ENCODE peak calls at places on chromosomes 12 and 14, in eight cellular contexts. F, Z, L, B, O, C, V and T are unnamed samples. For H3K9me3, the result is how much of the 10 kb centered on the place peaks cover.

GRCh38 chr12:97567619-97568110 is 105.1 kb downstream of the RMST start:
- DNase-seq in B (no peak), L (no peak), F (no peak), V (no peak), C (no peak), Z (no peak), O (no peak), T (no peak)

GRCh38 chr12:41013921-41014642 is 174.0 kb upstream of the PDZRN4 start:
- DNase-seq in Z (no peak), C (no peak), B (no peak), O (no peak), V (no peak), L (no peak), F (no peak), T (no peak)

GRCh38 chr12:1011091-1011490 is 20.1 kb downstream of the ERC1 start:
- DNase-seq in Z (no peak), L (no peak), B (no peak), F (no peak), C (no peak), O (no peak), V (no peak), T (no peak)

GRCh38 chr12:64658892-64659481 is 48.7 kb downstream of the RASSF3 start:
- DNase-seq in L (no peak), O (no peak), Z (no peak), F (no peak), B (no peak), V (no peak), C (no peak), T (no peak)

GRCh38 chr12:53252349-53252916 is 15.7 kb upstream of the ESPL1 start:
- DNase-seq in L (no peak), B (no peak), O (no peak), V (no peak), Z (peak), C (no peak), F (no peak), T (no peak)

GRCh38 chr12:123344086-123344485 is 20.6 kb downstream of the SBNO1 start:
- DNase-seq in B (no peak), Z (no peak), L (no peak), C (no peak), F (no peak), V (no peak), O (no peak), T (no peak)

GRCh38 chr12:70543444-70543843 is 93.8 kb downstream of the PTPRB start:
- DNase-seq in C (peak), O (no peak), L (no peak), B (peak), Z (no peak), V (peak), F (no peak), T (no peak)

GRCh38 chr12:17357396-17357795 is 732.6 kb downstream of the RERGL start:
- DNase-seq in Z (no peak), C (no peak), F (no peak), B (no peak), L (no peak), V (no peak), O (no peak), T (no peak)

GRCh38 chr12:104722541-104723534 is 235.3 kb downstream of the SLC41A2 start:
- DNase-seq in O (no peak), F (no peak), L (no peak), C (no peak), Z (no peak), V (no peak), B (no peak), T (no peak)

GRCh38 chr12:48349471-48349870 is 1.2 kb downstream of the ZNF641 start:
- DNase-seq in Z (no peak), C (no peak), F (no peak), O (no peak), L (no peak), V (no peak), B (no peak), T (no peak)

GRCh38 chr12:116524964-116525379 is 34.2 kb upstream of the MAP1LC3B2 start:
- DNase-seq in F (no peak), L (no peak), V (peak), Z (no peak), B (no peak), C (no peak), O (no peak), T (no peak)

GRCh38 chr12:57713209-57713608 is 19.3 kb downstream of the OS9 start:
- DNase-seq in F (no peak), B (no peak), L (no peak), Z (no peak), V (no peak), O (no peak), C (no peak), T (no peak)

GRCh38 chr12:53676715-53677611 is 1.1 kb upstream of the ATP5MC2 start:
- DNase-seq in F (peak), O (no peak), B (peak), L (no peak), C (no peak), V (peak), Z (peak), T (no peak)

GRCh38 chr12:20382117-20382516 is 13.8 kb downstream of the PDE3A start:
- DNase-seq in B (no peak), L (no peak), F (no peak), O (no peak), C (no peak), Z (no peak), V (no peak), T (no peak)

GRCh38 chr14:24070285-24071143 is 848 bp upstream of the CPNE6 start:
- DNase-seq in O (no peak), L (no peak), B (no peak), F (no peak), C (no peak), Z (no peak), V (no peak), T (no peak)

GRCh38 chr14:105486974-105487448 is 325 bp downstream of the CRIP1 start:
- DNase-seq in C (no peak), B (no peak), F (no peak), Z (peak), O (peak), V (no peak), L (no peak), T (peak)

GRCh38 chr14:36662543-36663403 is 1.1 kb downstream of the PAX9 start:
- DNase-seq in V (no peak), B (no peak), C (no peak), Z (no peak), F (no peak), O (no peak), L (no peak), T (no peak)

GRCh38 chr12:124172646-124173045 is 122.2 kb upstream of the RFLNA start:
- DNase-seq in B (no peak), O (no peak), C (no peak), Z (no peak), F (no peak), L (no peak), V (no peak), T (no peak)

GRCh38 chr12:77954156-77954555 is 123.5 kb downstream of the NAV3 start:
- DNase-seq in B (no peak), O (no peak), C (no peak), V (peak), Z (no peak), F (no peak), L (no peak), T (no peak)

GRCh38 chr14:53620325-53620716 is 336.3 kb downstream of the BMP4 start:
- DNase-seq in B (no peak), C (no peak), L (no peak), O (no peak), F (no peak), Z (no peak), V (peak), T (no peak)

GRCh38 chr12:11555743-11556625 is 93.5 kb upstream of the ETV6 start:
- DNase-seq in B (no peak), L (no peak), O (peak), F (no peak), C (no peak), Z (peak), V (no peak), T (no peak)

GRCh38 chr14:72480465-72481243 is 413.2 kb downstream of the DPF3 start:
- DNase-seq in L (no peak), B (no peak), O (no peak), Z (no peak), C (no peak), V (peak), F (no peak), T (no peak)

GRCh38 chr12:121465921-121466799 is 66.2 kb downstream of the RNF34 start:
- DNase-seq in C (no peak), F (no peak), B (peak), V (no peak), L (no peak), Z (no peak), O (no peak), T (peak)

GRCh38 chr12:19520646-19521045 is 81.4 kb downstream of the AEBP2 start:
- DNase-seq in V (no peak), C (no peak), L (no peak), F (no peak), B (no peak), Z (no peak), O (no peak), T (no peak)

GRCh38 chr14:67820428-67820881 is 876 bp downstream of the RAD51B start:
- DNase-seq in B (no peak), V (peak), F (no peak), Z (peak), L (no peak), O (no peak), C (no peak), T (no peak)

GRCh38 chr12:79842630-79843029 is 92.3 kb downstream of the PPP1R12A start:
- DNase-seq in C (no peak), F (no peak), Z (no peak), B (no peak), V (no peak), O (no peak), L (no peak), T (no peak)

GRCh38 chr12:14884458-14884878 is 1.2 kb downstream of the MGP start:
- DNase-seq in B (peak), O (peak), F (no peak), L (peak), Z (peak), V (peak), C (no peak), T (peak)

GRCh38 chr14:74771409-74771808 is 8.3 kb downstream of the YLPM1 start:
- DNase-seq in O (no peak), L (no peak), V (no peak), B (no peak), Z (no peak), F (no peak), C (no peak), T (no peak)

GRCh38 chr12:1836854-1837411 is 16.6 kb downstream of the LRTM2 start:
- DNase-seq in C (no peak), F (no peak), V (no peak), Z (no peak), O (no peak), B (no peak), L (no peak), T (no peak)

GRCh38 chr12:69240625-69240984 is 1.2 kb downstream of the CPSF6 start:
- DNase-seq in L (no peak), C (no peak), F (no peak), Z (no peak), B (no peak), V (peak), O (peak), T (no peak)

GRCh38 chr12:87201598-87201997 is 827.6 kb downstream of the C12orf50 start:
- DNase-seq in V (no peak), F (no peak), Z (no peak), B (no peak), O (no peak), C (no peak), L (no peak), T (no peak)

GRCh38 chr12:87196329-87196728 is 832.9 kb downstream of the C12orf50 start:
- DNase-seq in F (no peak), B (no peak), Z (no peak), L (no peak), C (no peak), O (no peak), V (peak), T (no peak)

GRCh38 chr12:87200289-87200979 is 828.8 kb downstream of the C12orf50 start:
- DNase-seq in B (no peak), V (no peak), F (no peak), C (no peak), Z (no peak), O (no peak), L (no peak), T (no peak)

DNA sequence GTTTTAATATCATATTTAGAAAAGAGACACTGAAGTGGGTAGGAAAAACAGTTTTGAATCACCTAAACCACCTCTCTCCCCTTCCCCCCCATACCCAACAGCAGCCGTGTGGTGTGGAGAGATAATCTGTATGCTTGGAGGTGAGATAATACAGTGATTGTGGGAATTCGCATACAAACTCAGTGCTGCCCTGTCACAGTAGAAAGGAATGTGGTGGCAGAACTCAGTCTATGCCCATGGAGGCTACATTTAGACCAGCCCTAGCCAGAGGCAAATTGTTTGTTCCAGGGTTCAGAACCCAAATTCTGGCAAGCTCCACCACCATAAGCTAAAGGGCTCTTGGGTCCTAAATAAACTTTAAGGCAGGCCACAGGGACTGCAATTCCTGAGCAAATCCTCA is 827.0 kb downstream of the C12orf50 start:
- DNase-seq in C (no peak), B (no peak), V (no peak), L (no peak), O (no peak), F (no peak), Z (no peak), T (no peak)
- H3K9me3 ChIP-seq in C (under half), B (under half), V (under half), L (under half), O (under half), F (under half), Z (under half), T (under half)

GRCh38 chr14:64806202-64806861 is 73.4 kb downstream of the SPTB start:
- DNase-seq in L (no peak), V (peak), Z (no peak), O (no peak), B (no peak), C (no peak), F (no peak), T (no peak)
- H3K9me3 ChIP-seq in L (under half), V (under half), Z (under half), O (under half), B (under half), C (under half), F (under half), T (under half)

GRCh38 chr12:50070314-50071060 is 13.1 kb downstream of the ASIC1 start:
- DNase-seq in L (peak), C (peak), Z (peak), F (peak), O (peak), B (peak), V (peak), T (peak)
- H3K9me3 ChIP-seq in L (under half), C (under half), Z (under half), F (under half), O (under half), B (under half), V (under half), T (under half)

GRCh38 chr12:72072613-72073212 is 134.1 kb downstream of the TPH2 start:
- DNase-seq in Z (no peak), L (no peak), B (no peak), F (no peak), V (no peak), O (no peak), C (no peak), T (no peak)
- H3K9me3 ChIP-seq in Z (under half), L (under half), B (under half), F (under half), V (under half), O (under half), C (under half), T (under half)